ENCODE peak calls at places on chromosomes 16 and 17, in eight cellular contexts. One of them, this sample, is unnamed.

GRCh38 chr17:19345486-19346350 is 16.8 kb downstream of the B9D1 start:
- DNase-seq in activated CD4-positive, alpha-beta memory T cell treated with anti-CD3 and anti-CD28 coated beads, Interleukin-2, amount 10 ng/mL, durations not matched to agents 7 days and 5 days: no peak
- DNase-seq in transverse colon: no peak
- DNase-seq in NCI-H187: no peak
- DNase-seq in EL: no peak
- DNase-seq in chondrocyte: peak; percentile 47
- DNase-seq in stimulated activated CD4-positive, alpha-beta T cell treated with anti-CD3 and anti-CD28 coated beads, Interleukin-2, amount 100 ng/mL, for 24 hours: no peak
- DNase-seq in head of caudate nucleus: no peak
- DNase-seq in this sample: no peak

GRCh38 chr17:77779711-77780539 is 178.6 kb upstream of the TNRC6C start:
- DNase-seq in EL: peak; percentile 21
- DNase-seq in transverse colon: no peak
- DNase-seq in stimulated activated CD4-positive, alpha-beta T cell treated with anti-CD3 and anti-CD28 coated beads, Interleukin-2, amount 100 ng/mL, for 24 hours: no peak
- DNase-seq in chondrocyte: no peak
- DNase-seq in NCI-H187: no peak
- DNase-seq in head of caudate nucleus: peak; percentile 58
- DNase-seq in activated CD4-positive, alpha-beta memory T cell treated with anti-CD3 and anti-CD28 coated beads, Interleukin-2, amount 10 ng/mL, durations not matched to agents 7 days and 5 days: no peak
- DNase-seq in this sample: no peak

GRCh38 chr17:37642706-37643105 is 540 bp downstream of the DDX52 start:
- DNase-seq in NCI-H187: no peak
- DNase-seq in transverse colon: no peak
- DNase-seq in EL: peak; percentile 32
- DNase-seq in stimulated activated CD4-positive, alpha-beta T cell treated with anti-CD3 and anti-CD28 coated beads, Interleukin-2, amount 100 ng/mL, for 24 hours: no peak
- DNase-seq in head of caudate nucleus: no peak
- DNase-seq in activated CD4-positive, alpha-beta memory T cell treated with anti-CD3 and anti-CD28 coated beads, Interleukin-2, amount 10 ng/mL, durations not matched to agents 7 days and 5 days: no peak
- DNase-seq in chondrocyte: no peak
- DNase-seq in this sample: peak; percentile 57

GRCh38 chr17:66165537-66166123 is 26.3 kb downstream of the CEP112 start:
- DNase-seq in transverse colon: no peak
- DNase-seq in NCI-H187: no peak
- DNase-seq in stimulated activated CD4-positive, alpha-beta T cell treated with anti-CD3 and anti-CD28 coated beads, Interleukin-2, amount 100 ng/mL, for 24 hours: no peak
- DNase-seq in activated CD4-positive, alpha-beta memory T cell treated with anti-CD3 and anti-CD28 coated beads, Interleukin-2, amount 10 ng/mL, durations not matched to agents 7 days and 5 days: no peak
- DNase-seq in EL: peak; percentile 63
- DNase-seq in head of caudate nucleus: peak; percentile 44
- DNase-seq in chondrocyte: no peak
- DNase-seq in this sample: peak; percentile 79

GRCh38 chr16:46757339-46758050 is 9.4 kb upstream of the MYLK3 start:
- DNase-seq in NCI-H187: no peak
- DNase-seq in head of caudate nucleus: no peak
- DNase-seq in activated CD4-positive, alpha-beta memory T cell treated with anti-CD3 and anti-CD28 coated beads, Interleukin-2, amount 10 ng/mL, durations not matched to agents 7 days and 5 days: no peak
- DNase-seq in chondrocyte: no peak
- DNase-seq in stimulated activated CD4-positive, alpha-beta T cell treated with anti-CD3 and anti-CD28 coated beads, Interleukin-2, amount 100 ng/mL, for 24 hours: no peak
- DNase-seq in EL: no peak
- DNase-seq in transverse colon: no peak
- DNase-seq in this sample: no peak

GRCh38 chr16:2855536-2855935 is 2.4 kb downstream of the PRSS22 start:
- DNase-seq in transverse colon: no peak
- DNase-seq in stimulated activated CD4-positive, alpha-beta T cell treated with anti-CD3 and anti-CD28 coated beads, Interleukin-2, amount 100 ng/mL, for 24 hours: no peak
- DNase-seq in NCI-H187: no peak
- DNase-seq in chondrocyte: no peak
- DNase-seq in head of caudate nucleus: no peak
- DNase-seq in EL: no peak
- DNase-seq in activated CD4-positive, alpha-beta memory T cell treated with anti-CD3 and anti-CD28 coated beads, Interleukin-2, amount 10 ng/mL, durations not matched to agents 7 days and 5 days: no peak
- DNase-seq in this sample: no peak

GRCh38 chr16:88815901-88816589 is 4.3 kb upstream of the APRT start:
- DNase-seq in activated CD4-positive, alpha-beta memory T cell treated with anti-CD3 and anti-CD28 coated beads, Interleukin-2, amount 10 ng/mL, durations not matched to agents 7 days and 5 days: peak; percentile 56
- DNase-seq in head of caudate nucleus: peak; percentile 52
- DNase-seq in EL: no peak
- DNase-seq in NCI-H187: no peak
- DNase-seq in transverse colon: peak; percentile 61
- DNase-seq in chondrocyte: no peak
- DNase-seq in stimulated activated CD4-positive, alpha-beta T cell treated with anti-CD3 and anti-CD28 coated beads, Interleukin-2, amount 100 ng/mL, for 24 hours: peak; percentile 74
- DNase-seq in this sample: peak; percentile 35

GRCh38 chr16:4463522-4464163 is 10.8 kb downstream of the NMRAL1 start:
- DNase-seq in transverse colon: no peak
- DNase-seq in chondrocyte: no peak
- DNase-seq in stimulated activated CD4-positive, alpha-beta T cell treated with anti-CD3 and anti-CD28 coated beads, Interleukin-2, amount 100 ng/mL, for 24 hours: no peak
- DNase-seq in NCI-H187: no peak
- DNase-seq in EL: no peak
- DNase-seq in head of caudate nucleus: no peak
- DNase-seq in activated CD4-positive, alpha-beta memory T cell treated with anti-CD3 and anti-CD28 coated beads, Interleukin-2, amount 10 ng/mL, durations not matched to agents 7 days and 5 days: no peak
- DNase-seq in this sample: no peak

GRCh38 chr16:72371307-72372081 is 199.5 kb upstream of the PMFBP1 start:
- DNase-seq in activated CD4-positive, alpha-beta memory T cell treated with anti-CD3 and anti-CD28 coated beads, Interleukin-2, amount 10 ng/mL, durations not matched to agents 7 days and 5 days: no peak
- DNase-seq in head of caudate nucleus: peak; percentile 15
- DNase-seq in stimulated activated CD4-positive, alpha-beta T cell treated with anti-CD3 and anti-CD28 coated beads, Interleukin-2, amount 100 ng/mL, for 24 hours: peak; percentile 1
- DNase-seq in EL: peak; percentile 45
- DNase-seq in chondrocyte: no peak
- DNase-seq in transverse colon: no peak
- DNase-seq in NCI-H187: peak; percentile 38
- DNase-seq in this sample: peak; percentile 24

GRCh38 chr16:34803683-34804416 is 1344.4 kb downstream of the TP53TG3F start:
- DNase-seq in activated CD4-positive, alpha-beta memory T cell treated with anti-CD3 and anti-CD28 coated beads, Interleukin-2, amount 10 ng/mL, durations not matched to agents 7 days and 5 days: no peak
- DNase-seq in NCI-H187: no peak
- DNase-seq in chondrocyte: peak; percentile 96
- DNase-seq in head of caudate nucleus: no peak
- DNase-seq in EL: no peak
- DNase-seq in transverse colon: no peak
- DNase-seq in stimulated activated CD4-positive, alpha-beta T cell treated with anti-CD3 and anti-CD28 coated beads, Interleukin-2, amount 100 ng/mL, for 24 hours: no peak
- DNase-seq in this sample: no peak

GRCh38 chr17:80751460-80752368 is 207.1 kb downstream of the RPTOR start:
- DNase-seq in chondrocyte: no peak
- DNase-seq in head of caudate nucleus: peak; percentile 67
- DNase-seq in activated CD4-positive, alpha-beta memory T cell treated with anti-CD3 and anti-CD28 coated beads, Interleukin-2, amount 10 ng/mL, durations not matched to agents 7 days and 5 days: no peak
- DNase-seq in transverse colon: peak; percentile 39
- DNase-seq in stimulated activated CD4-positive, alpha-beta T cell treated with anti-CD3 and anti-CD28 coated beads, Interleukin-2, amount 100 ng/mL, for 24 hours: no peak
- DNase-seq in EL: peak; percentile 72
- DNase-seq in NCI-H187: peak; percentile 52
- DNase-seq in this sample: peak; percentile 84

GRCh38 chr16:58024347-58024672 is 1.2 kb upstream of the MMP15 start:
- DNase-seq in stimulated activated CD4-positive, alpha-beta T cell treated with anti-CD3 and anti-CD28 coated beads, Interleukin-2, amount 100 ng/mL, for 24 hours: no peak
- DNase-seq in EL: no peak
- DNase-seq in transverse colon: no peak
- DNase-seq in activated CD4-positive, alpha-beta memory T cell treated with anti-CD3 and anti-CD28 coated beads, Interleukin-2, amount 10 ng/mL, durations not matched to agents 7 days and 5 days: no peak
- DNase-seq in chondrocyte: no peak
- DNase-seq in NCI-H187: no peak
- DNase-seq in head of caudate nucleus: no peak
- DNase-seq in this sample: no peak

GRCh38 chr16:27642753-27643152 is 92.8 kb downstream of the KATNIP start:
- DNase-seq in activated CD4-positive, alpha-beta memory T cell treated with anti-CD3 and anti-CD28 coated beads, Interleukin-2, amount 10 ng/mL, durations not matched to agents 7 days and 5 days: no peak
- DNase-seq in chondrocyte: no peak
- DNase-seq in NCI-H187: no peak
- DNase-seq in transverse colon: no peak
- DNase-seq in head of caudate nucleus: no peak
- DNase-seq in stimulated activated CD4-positive, alpha-beta T cell treated with anti-CD3 and anti-CD28 coated beads, Interleukin-2, amount 100 ng/mL, for 24 hours: peak; percentile 10
- DNase-seq in EL: no peak
- DNase-seq in this sample: no peak

GRCh38 chr17:10109146-10109545 is 89.3 kb downstream of the GAS7 start:
- DNase-seq in activated CD4-positive, alpha-beta memory T cell treated with anti-CD3 and anti-CD28 coated beads, Interleukin-2, amount 10 ng/mL, durations not matched to agents 7 days and 5 days: no peak
- DNase-seq in chondrocyte: no peak
- DNase-seq in NCI-H187: no peak
- DNase-seq in head of caudate nucleus: no peak
- DNase-seq in EL: no peak
- DNase-seq in stimulated activated CD4-positive, alpha-beta T cell treated with anti-CD3 and anti-CD28 coated beads, Interleukin-2, amount 100 ng/mL, for 24 hours: no peak
- DNase-seq in transverse colon: no peak
- DNase-seq in this sample: no peak

GRCh38 chr16:79901522-79901921 is 301.0 kb upstream of the MAF start:
- DNase-seq in NCI-H187: no peak
- DNase-seq in activated CD4-positive, alpha-beta memory T cell treated with anti-CD3 and anti-CD28 coated beads, Interleukin-2, amount 10 ng/mL, durations not matched to agents 7 days and 5 days: no peak
- DNase-seq in head of caudate nucleus: no peak
- DNase-seq in chondrocyte: no peak
- DNase-seq in transverse colon: no peak
- DNase-seq in EL: no peak
- DNase-seq in stimulated activated CD4-positive, alpha-beta T cell treated with anti-CD3 and anti-CD28 coated beads, Interleukin-2, amount 100 ng/mL, for 24 hours: no peak
- DNase-seq in this sample: no peak

GRCh38 chr17:17108681-17109049 is 66.4 kb downstream of the MPRIP start:
- DNase-seq in activated CD4-positive, alpha-beta memory T cell treated with anti-CD3 and anti-CD28 coated beads, Interleukin-2, amount 10 ng/mL, durations not matched to agents 7 days and 5 days: no peak
- DNase-seq in NCI-H187: no peak
- DNase-seq in chondrocyte: peak; percentile 49
- DNase-seq in stimulated activated CD4-positive, alpha-beta T cell treated with anti-CD3 and anti-CD28 coated beads, Interleukin-2, amount 100 ng/mL, for 24 hours: no peak
- DNase-seq in EL: no peak
- DNase-seq in transverse colon: peak; percentile 58
- DNase-seq in head of caudate nucleus: peak; percentile 87
- DNase-seq in this sample: peak; percentile 44